ENCODE peak calls at places on chromosomes 3 and 15, in eight cellular contexts. J is NCI-H69; I is activated naive CD4-positive, alpha-beta T cell treated with anti-CD3 and anti-CD28 coated beads for 36 hours; S is posterior cingulate gyrus; V is GM04504; W is 8988T; C is nephron progenitor cell; L is dorsolateral prefrontal cortex. M is an unnamed sample.

GRCh38 chr3:50121416-50122032 is 32.8 kb downstream of the RBM5 start:
- DNase-seq in L (peak), S (peak), C (peak), I (peak), W (peak), J (peak), V (peak), M (peak)

GRCh38 chr15:76932090-76932966 is 779 bp downstream of the RCN2 start:
- DNase-seq in W (no peak), L (no peak), I (no peak), C (no peak), J (peak), V (no peak), S (no peak), M (no peak)

GRCh38 chr3:156297582-156297981 is 177.2 kb downstream of the KCNAB1 start:
- DNase-seq in W (no peak), L (no peak), I (no peak), V (no peak), C (no peak), S (no peak), J (no peak), M (no peak)

GRCh38 chr3:127749787-127750225 is 72.5 kb downstream of the MGLL start:
- DNase-seq in V (no peak), L (no peak), S (no peak), W (no peak), J (peak), I (no peak), C (no peak), M (no peak)

GRCh38 chr3:57911588-57911987 is 96.6 kb upstream of the FLNB start:
- DNase-seq in J (no peak), I (no peak), C (no peak), W (no peak), S (no peak), L (no peak), V (no peak), M (no peak)

GRCh38 chr3:43296565-43296964 is 10.2 kb downstream of the SNRK start:
- DNase-seq in W (no peak), C (no peak), J (no peak), L (no peak), I (peak), V (no peak), S (no peak), M (peak)

GRCh38 chr3:17258823-17259436 is 374.2 kb downstream of the PLCL2 start:
- DNase-seq in W (peak), C (peak), I (peak), L (no peak), V (peak), J (peak), S (no peak), M (no peak)

GRCh38 chr15:94360251-94360671 is 128.9 kb downstream of the MCTP2 start:
- DNase-seq in L (no peak), S (no peak), J (no peak), C (no peak), V (no peak), I (no peak), W (no peak), M (no peak)

GRCh38 chr3:8416965-8417364 is 84.7 kb upstream of the LMCD1 start:
- DNase-seq in J (peak), V (no peak), C (peak), L (no peak), I (peak), S (no peak), W (no peak), M (no peak)

GRCh38 chr3:72345237-72345878 is 502.9 kb downstream of the SHQ1 start:
- DNase-seq in W (no peak), I (no peak), L (no peak), C (no peak), S (no peak), J (no peak), V (no peak), M (no peak)

GRCh38 chr15:25054329-25054728 is 99.5 kb downstream of the SNRPN start:
- DNase-seq in V (no peak), S (no peak), C (no peak), I (no peak), J (no peak), L (no peak), W (no peak), M (no peak)

GRCh38 chr3:149291178-149291577 is 42.3 kb downstream of the TM4SF18 start:
- DNase-seq in J (peak), S (no peak), V (no peak), I (peak), L (no peak), W (no peak), C (no peak), M (no peak)

GRCh38 chr3:34669490-34669889 is 871.1 kb downstream of the PDCD6IP start:
- DNase-seq in W (no peak), J (no peak), C (no peak), L (no peak), V (no peak), S (peak), I (no peak), M (no peak)

GRCh38 chr3:56347219-56347871 is 120.9 kb downstream of the ERC2 start:
- DNase-seq in C (peak), J (peak), I (peak), L (peak), S (peak), W (peak), V (no peak), M (no peak)

GRCh38 chr3:126959921-126960603 is 22.9 kb upstream of the PLXNA1 start:
- DNase-seq in J (peak), I (no peak), L (no peak), S (peak), W (no peak), V (peak), C (no peak), M (no peak)

GRCh38 chr15:27844018-27844666 is 255.0 kb downstream of the OCA2 start:
- DNase-seq in V (peak), W (no peak), C (no peak), L (no peak), I (no peak), S (no peak), J (no peak), M (no peak)

GRCh38 chr3:64266983-64267382 is 41.7 kb upstream of the PRICKLE2 start:
- DNase-seq in W (no peak), V (no peak), L (no peak), I (no peak), S (no peak), C (no peak), J (peak), M (no peak)

GRCh38 chr3:128369106-128369708 is 97.5 kb downstream of the DNAJB8 start:
- DNase-seq in L (no peak), J (no peak), W (no peak), I (no peak), V (no peak), C (no peak), S (no peak), M (no peak)

GRCh38 chr3:150256336-150256735 is 151.8 kb upstream of the TSC22D2 start:
- DNase-seq in I (no peak), S (no peak), C (no peak), V (no peak), W (no peak), J (no peak), L (no peak), M (no peak)